ENCODE peak calls at places on chromosomes 7 and 10, in seven cellular contexts. M is mammary epithelial cell, C is brain microvascular endothelial cell, I is AG04450, U is neural progenitor cell, D is fibroblast of lung, A is tibial artery. R is an unnamed sample. For H3K27me3, the result is how much of the 10 kb centered on the place peaks cover.

GRCh38 chr7:129689995-129690581 is 78.6 kb downstream of the NRF1 start:
- DNase-seq in M (no peak), C (no peak), I (no peak), U (no peak), D (no peak), A (no peak), R (no peak)

GRCh38 chr7:98251251-98251843 is 685 bp downstream of the TECPR1 start:
- DNase-seq in M (no peak), C (peak), I (no peak), U (no peak), D (peak), A (no peak), R (no peak)

GRCh38 chr7:7565018-7565680 is 1.5 kb upstream of the MIOS start:
- DNase-seq in M (no peak), C (no peak), I (no peak), U (no peak), D (no peak), A (no peak), R (no peak)

GRCh38 chr7:47782792-47783191 is 165.5 kb downstream of the PKD1L1 start:
- DNase-seq in M (peak), C (no peak), I (no peak), U (no peak), D (no peak), A (no peak), R (no peak)

GRCh38 chr7:140375323-140375722 is 23.0 kb downstream of the SLC37A3 start:
- DNase-seq in M (no peak), C (no peak), I (no peak), U (no peak), D (no peak), A (no peak), R (no peak)

GRCh38 chr7:74059681-74060588 is 23.7 kb upstream of the LIMK1 start:
- DNase-seq in M (peak), C (no peak), I (no peak), U (no peak), D (peak), A (peak), R (no peak)

GRCh38 chr7:129771928-129772479 is 160.5 kb downstream of the NRF1 start:
- DNase-seq in M (no peak), C (no peak), I (no peak), U (peak), D (no peak), A (no peak), R (no peak)

GRCh38 chr7:78993341-78993740 is 460.1 kb downstream of the MAGI2 start:
- DNase-seq in M (no peak), C (no peak), I (no peak), U (no peak), D (no peak), A (no peak), R (no peak)

GRCh38 chr7:142327555-142327954 is 69.7 kb upstream of the PRSS58 start:
- DNase-seq in M (no peak), C (no peak), I (no peak), U (peak), D (no peak), A (no peak), R (no peak)

GRCh38 chr7:154685564-154685901 is 317.4 kb downstream of the PAXIP1 start:
- DNase-seq in M (no peak), C (no peak), I (no peak), U (no peak), D (no peak), A (no peak), R (no peak)

GRCh38 chr7:34108150-34108549 is 202.8 kb downstream of the BMPER start:
- DNase-seq in M (no peak), C (peak), I (no peak), U (no peak), D (peak), A (no peak), R (no peak)

GRCh38 chr7:98784216-98784785 is 85.5 kb downstream of the TMEM130 start:
- DNase-seq in M (no peak), C (no peak), I (no peak), U (no peak), D (peak), A (no peak), R (no peak)

GRCh38 chr10:85612833-85613232 is 753.8 kb downstream of the GRID1 start:
- DNase-seq in M (no peak), C (no peak), I (no peak), U (no peak), D (no peak), A (peak), R (no peak)

GRCh38 chr7:16348251-16348650 is 73.1 kb downstream of the CRPPA start:
- DNase-seq in M (no peak), C (no peak), I (no peak), U (peak), D (no peak), A (no peak), R (no peak)

GRCh38 chr10:123926401-123927264 is 35.0 kb upstream of the CPXM2 start:
- DNase-seq in M (peak), C (peak), I (no peak), U (no peak), D (no peak), A (peak), R (no peak)

GRCh38 chr10:11742009-11742778 is at the start of gene ECHDC3:
- DNase-seq in M (peak), C (peak), I (no peak), U (peak), D (peak), A (no peak), R (no peak)

GRCh38 chr7:80312139-80312661 is 177.6 kb downstream of the GNAI1 start:
- DNase-seq in M (peak), C (peak), I (peak), U (no peak), D (peak), A (no peak), R (no peak)

GRCh38 chr10:130179640-130180039 is 43.4 kb downstream of the GLRX3 start:
- DNase-seq in M (peak), C (peak), I (peak), U (peak), D (peak), A (no peak), R (peak)

GRCh38 chr7:101941481-101942383 is 124.3 kb downstream of the CUX1 start:
- DNase-seq in M (peak), C (peak), I (no peak), U (no peak), D (peak), A (no peak), R (no peak)
- H3K4me3 ChIP-seq in M (no peak), C (no peak), I (no peak), U (peak), D (no peak), A (no peak), R (no peak)

GRCh38 chr7:107936312-107936711 is 45.3 kb downstream of the DLD start:
- DNase-seq in M (no peak), C (no peak), I (no peak), U (no peak), D (no peak), A (no peak), R (no peak)
- H3K27me3 ChIP-seq in M (under half), C (under half), I (under half), U (under half), D (under half), A (under half), R (under half)

DNA sequence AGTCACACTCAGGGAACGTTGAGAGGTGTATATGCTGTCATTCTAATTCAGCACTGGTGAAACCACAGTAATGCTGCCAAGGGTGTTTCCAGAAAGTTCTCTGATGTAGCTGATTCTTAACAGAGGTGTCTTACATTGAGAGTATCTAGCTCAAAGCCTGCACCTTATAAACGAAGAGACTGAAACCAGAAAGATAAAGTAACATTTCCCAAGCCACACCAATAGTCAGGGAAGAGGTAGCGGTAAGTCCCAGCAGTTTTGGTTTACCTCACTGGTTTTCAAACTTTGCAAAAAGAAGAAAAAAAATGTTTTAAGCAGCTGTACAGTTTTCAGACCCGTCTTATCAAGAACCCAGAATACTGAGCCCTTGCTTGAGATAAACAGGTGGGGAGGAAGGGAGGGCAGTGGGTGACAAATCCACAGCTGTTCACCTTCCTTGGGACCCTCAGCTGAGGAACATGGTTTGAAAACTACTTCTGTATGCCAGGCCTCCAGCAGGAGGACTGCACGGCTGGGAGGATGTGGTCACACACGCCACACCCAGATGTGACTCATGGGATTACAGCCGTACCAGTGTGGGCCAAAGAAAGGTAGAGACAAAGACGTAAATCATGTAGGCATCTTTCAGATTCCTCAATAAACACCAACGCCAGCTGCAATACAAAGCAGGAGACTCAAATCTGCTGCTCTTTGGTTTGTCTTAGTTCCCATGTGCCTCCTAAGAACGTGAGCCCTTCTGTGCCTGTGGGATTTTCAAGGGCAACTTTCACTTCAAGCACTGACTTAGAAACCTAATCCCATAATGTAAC is 64.0 kb upstream of the GSDME start:
- DNase-seq in M (peak), C (peak), I (peak), U (no peak), D (peak), A (no peak), R (no peak)
- H3K4me3 ChIP-seq in M (no peak), C (no peak), I (no peak), U (no peak), D (no peak), A (no peak), R (no peak)

GRCh38 chr7:27145167-27145883 is 1.8 kb upstream of the HOXA5 start:
- DNase-seq in M (peak), C (no peak), I (no peak), U (no peak), D (no peak), A (peak), R (no peak)
- H3K27me3 ChIP-seq in M (under half), C (half or more), I (under half), U (half or more), D (under half), A (under half), R (half or more)

GRCh38 chr7:101739757-101740398 is 77.5 kb upstream of the CUX1 start:
- DNase-seq in M (peak), C (no peak), I (no peak), U (no peak), D (peak), A (no peak), R (no peak)
- H3K4me3 ChIP-seq in M (no peak), C (no peak), I (no peak), U (no peak), D (no peak), A (no peak), R (no peak)

DNA sequence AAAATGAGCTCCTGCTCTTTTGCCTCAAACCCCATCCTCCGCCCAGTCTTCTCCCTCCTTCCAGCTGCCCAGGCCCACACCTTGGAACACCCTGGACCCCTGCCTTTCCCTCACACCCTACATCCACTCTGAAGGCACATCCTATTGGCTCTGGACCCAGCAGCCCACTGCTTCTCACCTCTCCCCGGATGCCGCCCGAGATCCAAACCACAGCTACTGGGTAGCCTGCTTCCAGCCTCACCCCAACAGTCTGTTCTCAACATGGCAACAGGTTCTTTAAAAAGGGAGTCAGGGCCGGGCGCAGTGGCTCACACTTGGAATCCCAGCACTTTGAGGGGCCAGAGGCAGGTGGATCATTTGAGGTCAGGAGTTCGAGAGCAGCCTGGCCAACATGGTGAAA is 9.5 kb upstream of the SMARCD3 start:
- DNase-seq in M (no peak), C (no peak), I (no peak), U (no peak), D (no peak), A (no peak), R (no peak)
- H3K27me3 ChIP-seq in M (under half), C (under half), I (half or more), U (under half), D (under half), A (under half), R (under half)

DNA sequence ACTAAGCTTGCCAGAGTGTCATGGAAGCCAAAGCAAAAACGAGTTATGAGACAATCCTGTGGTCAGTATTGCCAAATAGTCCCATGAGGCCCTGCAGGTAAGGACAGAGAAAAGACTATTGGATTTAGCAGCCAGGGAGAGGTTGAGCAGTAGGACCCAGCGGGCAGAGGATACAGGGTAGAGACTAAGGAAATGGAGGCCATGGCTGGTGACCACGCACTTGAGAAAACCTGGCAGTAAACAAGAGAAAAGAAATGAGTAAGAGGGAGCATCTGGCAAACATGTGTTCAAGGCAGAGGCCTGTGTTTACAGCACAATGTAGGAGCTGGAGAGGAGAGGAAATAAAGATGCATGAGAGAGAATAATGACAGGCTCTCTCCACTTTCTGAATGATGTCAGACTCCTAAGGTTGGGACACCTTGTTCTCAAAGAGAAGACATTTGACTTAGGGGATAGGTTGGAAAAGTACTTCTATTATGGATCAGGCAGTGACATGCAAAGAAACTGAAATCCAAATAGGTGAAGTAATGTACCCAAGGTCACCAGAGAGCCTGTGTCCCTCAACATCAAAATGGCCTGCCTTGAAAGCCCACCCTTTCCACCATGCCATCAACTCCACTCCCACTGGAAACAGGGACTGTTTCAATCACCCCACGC is 9.0 kb downstream of the CREB3L2 start:
- DNase-seq in M (peak), C (peak), I (peak), U (no peak), D (peak), A (peak), R (no peak)
- H3K4me3 ChIP-seq in M (no peak), C (no peak), I (peak), U (no peak), D (peak), A (no peak), R (no peak)